ENCODE peak calls at places on chromosomes 1 and 21, in six cellular contexts. One of them, this sample, is unnamed. For H3K4me1, the result is how much of the 10 kb centered on the place peaks cover.

GRCh38 chr1:2468041-2468472 is 8.0 kb upstream of the PLCH2 start:
- DNase-seq in transverse colon: no peak
- DNase-seq in tibial artery: no peak
- DNase-seq in Peyer's patch: no peak
- DNase-seq in tibial nerve: no peak
- DNase-seq in K562: peak
- DNase-seq in this sample: no peak

GRCh38 chr21:39667353-39667891 is 54.7 kb downstream of the B3GALT5 start:
- DNase-seq in K562: no peak
- DNase-seq in transverse colon: no peak
- DNase-seq in tibial nerve: no peak
- DNase-seq in tibial artery: no peak
- DNase-seq in Peyer's patch: no peak
- DNase-seq in this sample: peak

GRCh38 chr1:45009956-45010854 is 919 bp downstream of the HECTD3 start:
- DNase-seq in tibial artery: no peak
- DNase-seq in transverse colon: peak
- DNase-seq in tibial nerve: no peak
- DNase-seq in Peyer's patch: peak
- DNase-seq in K562: peak
- DNase-seq in this sample: peak

GRCh38 chr1:246795094-246795671 is 71.0 kb downstream of the SCCPDH start:
- DNase-seq in Peyer's patch: no peak
- DNase-seq in transverse colon: no peak
- DNase-seq in tibial nerve: no peak
- DNase-seq in tibial artery: peak
- DNase-seq in K562: no peak
- DNase-seq in this sample: no peak

GRCh38 chr1:35490250-35490649 is 67.0 kb downstream of the KIAA0319L start:
- DNase-seq in Peyer's patch: no peak
- DNase-seq in tibial artery: no peak
- DNase-seq in transverse colon: no peak
- DNase-seq in K562: no peak
- DNase-seq in tibial nerve: no peak
- DNase-seq in this sample: no peak

GRCh38 chr21:33402011-33402979 is 918 bp upstream of the IFNGR2 start:
- DNase-seq in tibial nerve: peak
- DNase-seq in transverse colon: peak
- DNase-seq in K562: no peak
- DNase-seq in tibial artery: peak
- DNase-seq in Peyer's patch: peak
- DNase-seq in this sample: peak

GRCh38 chr1:157157481-157158190 is 19.4 kb upstream of the ETV3 start:
- DNase-seq in Peyer's patch: no peak
- DNase-seq in tibial artery: no peak
- DNase-seq in K562: no peak
- DNase-seq in tibial nerve: no peak
- DNase-seq in transverse colon: no peak
- DNase-seq in this sample: no peak

GRCh38 chr1:200005160-200005559 is 22.4 kb upstream of the NR5A2 start:
- DNase-seq in Peyer's patch: no peak
- DNase-seq in transverse colon: no peak
- DNase-seq in K562: no peak
- DNase-seq in tibial nerve: no peak
- DNase-seq in tibial artery: no peak
- DNase-seq in this sample: no peak

GRCh38 chr1:220827445-220828210 is 40.9 kb downstream of the MTARC1 start:
- DNase-seq in transverse colon: no peak
- DNase-seq in tibial artery: no peak
- DNase-seq in tibial nerve: no peak
- DNase-seq in K562: no peak
- DNase-seq in Peyer's patch: no peak
- DNase-seq in this sample: no peak

GRCh38 chr1:182392045-182393028 is 747 bp upstream of the GLUL start:
- DNase-seq in Peyer's patch: no peak
- DNase-seq in K562: peak
- DNase-seq in transverse colon: peak
- DNase-seq in tibial artery: peak
- DNase-seq in tibial nerve: peak
- DNase-seq in this sample: peak

GRCh38 chr21:36134820-36135390 is at the start of gene CBR3:
- DNase-seq in Peyer's patch: peak
- DNase-seq in K562: no peak
- DNase-seq in tibial nerve: peak
- DNase-seq in transverse colon: peak
- DNase-seq in tibial artery: peak
- DNase-seq in this sample: peak

GRCh38 chr1:153661111-153661708 is 2.7 kb downstream of the SNAPIN start:
- DNase-seq in tibial nerve: no peak
- DNase-seq in transverse colon: no peak
- DNase-seq in Peyer's patch: peak
- DNase-seq in K562: peak
- DNase-seq in tibial artery: peak
- DNase-seq in this sample: no peak

GRCh38 chr1:204217648-204218000 is 3.8 kb upstream of the GOLT1A start:
- DNase-seq in K562: no peak
- DNase-seq in tibial nerve: no peak
- DNase-seq in Peyer's patch: no peak
- DNase-seq in transverse colon: no peak
- DNase-seq in tibial artery: no peak
- DNase-seq in this sample: no peak

GRCh38 chr1:33349081-33349759 is 28.3 kb upstream of the A3GALT2 start:
- DNase-seq in transverse colon: peak
- DNase-seq in tibial nerve: no peak
- DNase-seq in Peyer's patch: peak
- DNase-seq in tibial artery: peak
- DNase-seq in K562: peak
- DNase-seq in this sample: peak

GRCh38 chr1:6969106-6969505 is 183.9 kb downstream of the CAMTA1 start:
- DNase-seq in K562: no peak
- DNase-seq in transverse colon: no peak
- DNase-seq in Peyer's patch: no peak
- DNase-seq in tibial artery: no peak
- DNase-seq in tibial nerve: no peak
- DNase-seq in this sample: no peak

GRCh38 chr21:33948096-33948950 is 32.7 kb upstream of the ATP5PO start:
- DNase-seq in K562: peak
- DNase-seq in transverse colon: peak
- DNase-seq in Peyer's patch: no peak
- DNase-seq in tibial nerve: no peak
- DNase-seq in tibial artery: peak
- DNase-seq in this sample: peak

GRCh38 chr1:185998391-185998790 is 264.2 kb downstream of the HMCN1 start:
- DNase-seq in tibial nerve: no peak
- DNase-seq in Peyer's patch: no peak
- DNase-seq in transverse colon: no peak
- DNase-seq in tibial artery: no peak
- DNase-seq in K562: peak
- DNase-seq in this sample: no peak

GRCh38 chr1:34164510-34165381 is at the start of gene CSMD2:
- DNase-seq in Peyer's patch: no peak
- DNase-seq in transverse colon: no peak
- DNase-seq in tibial artery: no peak
- DNase-seq in tibial nerve: no peak
- DNase-seq in K562: no peak
- DNase-seq in this sample: no peak

GRCh38 chr1:45200906-45201500 is 5.4 kb downstream of the ZSWIM5 start:
- DNase-seq in tibial artery: no peak
- DNase-seq in K562: no peak
- DNase-seq in transverse colon: no peak
- DNase-seq in tibial nerve: no peak
- DNase-seq in Peyer's patch: no peak
- DNase-seq in this sample: no peak

GRCh38 chr1:99849744-99850457 is at the start of gene AGL:
- DNase-seq in Peyer's patch: peak
- DNase-seq in tibial nerve: peak
- DNase-seq in tibial artery: peak
- DNase-seq in K562: peak
- DNase-seq in transverse colon: peak
- DNase-seq in this sample: peak

GRCh38 chr1:9069324-9070100 is at the start of gene SLC2A5:
- DNase-seq in tibial nerve: no peak
- DNase-seq in K562: no peak
- DNase-seq in tibial artery: no peak
- DNase-seq in Peyer's patch: peak
- DNase-seq in transverse colon: peak
- DNase-seq in this sample: peak

GRCh38 chr1:241401156-241401555 is 44.2 kb upstream of the RGS7 start:
- DNase-seq in Peyer's patch: no peak
- DNase-seq in transverse colon: no peak
- DNase-seq in tibial nerve: no peak
- DNase-seq in K562: no peak
- DNase-seq in tibial artery: no peak
- DNase-seq in this sample: no peak

GRCh38 chr21:34181418-34181817 is 108.0 kb downstream of the MRPS6 start:
- DNase-seq in transverse colon: no peak
- DNase-seq in tibial nerve: no peak
- DNase-seq in Peyer's patch: no peak
- DNase-seq in K562: no peak
- DNase-seq in tibial artery: no peak
- DNase-seq in this sample: no peak

GRCh38 chr1:114521396-114522263 is 10.6 kb upstream of the TRIM33 start:
- DNase-seq in tibial nerve: no peak
- DNase-seq in tibial artery: no peak
- DNase-seq in K562: peak
- DNase-seq in Peyer's patch: no peak
- DNase-seq in transverse colon: no peak
- DNase-seq in this sample: no peak

GRCh38 chr1:81345110-81345509 is 455.6 kb upstream of the ADGRL2 start:
- DNase-seq in Peyer's patch: no peak
- DNase-seq in transverse colon: no peak
- DNase-seq in tibial nerve: no peak
- DNase-seq in tibial artery: no peak
- DNase-seq in K562: no peak
- DNase-seq in this sample: no peak

GRCh38 chr1:79004916-79005315 is 1.6 kb downstream of the ADGRL4 start:
- DNase-seq in Peyer's patch: no peak
- DNase-seq in K562: no peak
- DNase-seq in tibial nerve: no peak
- DNase-seq in tibial artery: no peak
- DNase-seq in transverse colon: no peak
- DNase-seq in this sample: no peak

GRCh38 chr1:97334454-97334853 is 586.4 kb downstream of the DPYD start:
- DNase-seq in tibial artery: no peak
- DNase-seq in K562: no peak
- DNase-seq in Peyer's patch: no peak
- DNase-seq in transverse colon: no peak
- DNase-seq in tibial nerve: no peak
- DNase-seq in this sample: no peak

GRCh38 chr1:18108313-18109057 is 887 bp downstream of the IGSF21 start:
- DNase-seq in tibial nerve: no peak
- DNase-seq in K562: no peak
- DNase-seq in Peyer's patch: no peak
- DNase-seq in transverse colon: no peak
- DNase-seq in tibial artery: no peak
- DNase-seq in this sample: no peak

GRCh38 chr1:18110968-18111367 is 3.4 kb downstream of the IGSF21 start:
- DNase-seq in transverse colon: peak
- DNase-seq in tibial nerve: no peak
- DNase-seq in K562: peak
- DNase-seq in tibial artery: no peak
- DNase-seq in Peyer's patch: no peak
- DNase-seq in this sample: peak

GRCh38 chr1:18109058-18109755 is 1.6 kb downstream of the IGSF21 start:
- DNase-seq in transverse colon: no peak
- DNase-seq in tibial artery: no peak
- DNase-seq in tibial nerve: no peak
- DNase-seq in K562: no peak
- DNase-seq in Peyer's patch: no peak
- DNase-seq in this sample: peak

GRCh38 chr1:18110598-18110939 is 3.0 kb downstream of the IGSF21 start:
- DNase-seq in tibial nerve: no peak
- DNase-seq in tibial artery: no peak
- DNase-seq in Peyer's patch: no peak
- DNase-seq in K562: no peak
- DNase-seq in transverse colon: no peak
- DNase-seq in this sample: no peak

GRCh38 chr1:18109756-18110597 is 2.4 kb downstream of the IGSF21 start:
- DNase-seq in tibial artery: peak
- DNase-seq in tibial nerve: peak
- DNase-seq in Peyer's patch: no peak
- DNase-seq in K562: peak
- DNase-seq in transverse colon: peak
- DNase-seq in this sample: peak
- TF ChIP-seq CTCF in tibial artery: no peak
- TF ChIP-seq CTCF in tibial nerve: peak
- TF ChIP-seq CTCF in Peyer's patch: no peak
- TF ChIP-seq CTCF in K562: no peak
- TF ChIP-seq CTCF in transverse colon: peak
- TF ChIP-seq CTCF in this sample: no peak

GRCh38 chr1:184836081-184836480 is 81.4 kb upstream of the EDEM3 start:
- DNase-seq in transverse colon: no peak
- DNase-seq in Peyer's patch: no peak
- DNase-seq in tibial nerve: no peak
- DNase-seq in K562: no peak
- DNase-seq in tibial artery: no peak
- DNase-seq in this sample: no peak
- H3K27ac ChIP-seq in transverse colon: no peak
- H3K27ac ChIP-seq in Peyer's patch: no peak
- H3K27ac ChIP-seq in tibial nerve: no peak
- H3K27ac ChIP-seq in K562: no peak
- H3K27ac ChIP-seq in tibial artery: peak
- H3K27ac ChIP-seq in this sample: peak

DNA sequence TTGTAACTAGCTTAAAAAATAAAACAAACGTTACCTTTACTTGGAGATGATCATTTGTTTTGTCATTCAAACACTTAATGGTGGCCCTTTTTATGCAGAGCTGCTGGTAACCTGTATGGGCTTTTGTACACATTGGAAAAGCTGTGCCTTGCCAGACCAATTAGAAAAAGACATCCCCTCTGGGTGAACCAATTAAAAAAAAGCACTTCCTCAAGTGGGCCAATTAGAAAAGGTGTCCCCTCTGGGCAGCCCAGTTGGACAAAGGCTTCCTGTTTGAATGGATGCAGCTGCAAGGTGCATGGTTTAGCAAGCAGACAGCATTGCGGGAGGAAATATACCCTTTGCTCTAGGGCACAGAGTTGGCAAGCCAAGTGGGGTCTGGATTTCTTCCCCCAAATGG is 21.6 kb downstream of the HUNK start:
- DNase-seq in K562: no peak
- DNase-seq in transverse colon: no peak
- DNase-seq in Peyer's patch: no peak
- DNase-seq in tibial nerve: no peak
- DNase-seq in tibial artery: no peak
- DNase-seq in this sample: no peak
- H3K4me1 ChIP-seq in K562: under half
- H3K4me1 ChIP-seq in transverse colon: under half
- H3K4me1 ChIP-seq in Peyer's patch: under half
- H3K4me1 ChIP-seq in tibial nerve: under half
- H3K4me1 ChIP-seq in tibial artery: under half
- H3K4me1 ChIP-seq in this sample: under half

DNA sequence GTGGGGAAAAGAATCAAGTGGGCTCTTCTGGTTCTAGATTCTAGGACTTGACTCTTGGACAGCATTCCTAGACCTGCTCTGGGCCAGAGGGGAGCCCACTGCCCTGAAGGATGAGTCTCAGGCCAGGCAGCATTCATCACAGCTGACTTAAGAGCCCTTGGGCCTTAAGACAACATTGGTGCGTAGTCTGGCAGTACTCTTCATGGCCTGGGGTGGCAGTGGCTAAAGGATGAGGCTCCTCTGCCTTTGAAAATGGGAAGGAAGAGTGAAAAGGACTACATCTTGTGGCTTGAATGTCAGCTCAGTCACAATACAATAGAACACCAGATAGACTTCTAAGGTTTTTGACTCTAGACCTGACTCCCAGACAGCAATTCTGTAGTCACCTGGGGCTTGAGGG is 1415.1 kb upstream of the PRMT6 start:
- DNase-seq in tibial nerve: no peak
- DNase-seq in transverse colon: no peak
- DNase-seq in tibial artery: no peak
- DNase-seq in K562: no peak
- DNase-seq in Peyer's patch: no peak
- DNase-seq in this sample: no peak
- TF ChIP-seq CTCF in tibial nerve: no peak
- TF ChIP-seq CTCF in transverse colon: no peak
- TF ChIP-seq CTCF in tibial artery: no peak
- TF ChIP-seq CTCF in K562: no peak
- TF ChIP-seq CTCF in Peyer's patch: no peak
- TF ChIP-seq CTCF in this sample: no peak